ENCODE peak calls at places on chromosomes 2 and 18, in eight cellular contexts. H, B, D, M, K, S, A and N are unnamed samples.

GRCh38 chr2:86704482-86704971 is 15.6 kb upstream of the RMND5A start:
- DNase-seq in H (peak), B (peak), D (peak), M (peak), K (peak), S (peak), A (peak), N (no peak)

GRCh38 chr2:189217546-189217945 is 38.0 kb upstream of the COL5A2 start:
- DNase-seq in H (no peak), B (no peak), D (peak), M (no peak), K (no peak), S (no peak), A (no peak), N (no peak)

GRCh38 chr18:45910405-45911023 is 56.6 kb downstream of the EPG5 start:
- DNase-seq in H (peak), B (peak), D (peak), M (peak), K (peak), S (peak), A (peak), N (peak)

GRCh38 chr2:12587729-12588522 is 128.8 kb upstream of the TRIB2 start:
- DNase-seq in H (peak), B (peak), D (peak), M (no peak), K (no peak), S (peak), A (no peak), N (no peak)

GRCh38 chr2:166314022-166314759 is 61.6 kb downstream of the SCN9A start:
- DNase-seq in H (peak), B (peak), D (peak), M (no peak), K (no peak), S (peak), A (no peak), N (no peak)

GRCh38 chr2:107553534-107553933 is 273.2 kb upstream of the RGPD4 start:
- DNase-seq in H (no peak), B (no peak), D (peak), M (no peak), K (no peak), S (no peak), A (no peak), N (no peak)

GRCh38 chr2:134207589-134208209 is 46.2 kb upstream of the MGAT5 start:
- DNase-seq in H (peak), B (no peak), D (peak), M (peak), K (peak), S (no peak), A (peak), N (no peak)

GRCh38 chr18:25420091-25420490 is 68.1 kb upstream of the ZNF521 start:
- DNase-seq in H (no peak), B (no peak), D (no peak), M (no peak), K (no peak), S (no peak), A (no peak), N (no peak)

GRCh38 chr18:56423626-56424025 is 214.8 kb downstream of the TXNL1 start:
- DNase-seq in H (no peak), B (no peak), D (no peak), M (no peak), K (no peak), S (no peak), A (no peak), N (no peak)

GRCh38 chr2:239466046-239466754 is 65.4 kb upstream of the HDAC4 start:
- DNase-seq in H (no peak), B (no peak), D (no peak), M (no peak), K (peak), S (no peak), A (peak), N (no peak)

GRCh38 chr2:152925540-152926448 is 207.4 kb downstream of the ARL6IP6 start:
- DNase-seq in H (peak), B (no peak), D (peak), M (peak), K (peak), S (no peak), A (peak), N (peak)

GRCh38 chr2:217593732-217594131 is 409.1 kb downstream of the TNS1 start:
- DNase-seq in H (no peak), B (no peak), D (no peak), M (no peak), K (no peak), S (peak), A (no peak), N (no peak)

GRCh38 chr2:178211943-178212342 is 17.6 kb downstream of the OSBPL6 start:
- DNase-seq in H (no peak), B (no peak), D (no peak), M (no peak), K (no peak), S (no peak), A (no peak), N (no peak)

GRCh38 chr2:133235959-133236358 is 332.3 kb downstream of the NCKAP5 start:
- DNase-seq in H (no peak), B (peak), D (no peak), M (no peak), K (no peak), S (no peak), A (no peak), N (no peak)

GRCh38 chr18:35029103-35029502 is 12.1 kb upstream of the MAPRE2 start:
- DNase-seq in H (no peak), B (peak), D (peak), M (no peak), K (no peak), S (no peak), A (no peak), N (no peak)

GRCh38 chr2:200455958-200456421 is 53.9 kb downstream of the KCTD18 start:
- DNase-seq in H (no peak), B (no peak), D (peak), M (no peak), K (no peak), S (no peak), A (no peak), N (no peak)

GRCh38 chr2:220043993-220044335 is 416.5 kb downstream of the SLC4A3 start:
- DNase-seq in H (no peak), B (no peak), D (no peak), M (no peak), K (no peak), S (peak), A (no peak), N (no peak)

GRCh38 chr2:48624696-48625095 is 7.0 kb downstream of the GTF2A1L start:
- DNase-seq in H (no peak), B (no peak), D (no peak), M (no peak), K (no peak), S (no peak), A (no peak), N (no peak)

GRCh38 chr18:24465491-24465890 is 5.1 kb downstream of the HRH4 start:
- DNase-seq in H (no peak), B (no peak), D (no peak), M (no peak), K (no peak), S (no peak), A (no peak), N (no peak)

GRCh38 chr2:150584081-150584480 is 96.6 kb upstream of the RND3 start:
- DNase-seq in H (no peak), B (no peak), D (no peak), M (no peak), K (no peak), S (no peak), A (no peak), N (no peak)

GRCh38 chr18:23158884-23159820 is 23.9 kb downstream of the CABLES1 start:
- DNase-seq in H (no peak), B (no peak), D (no peak), M (no peak), K (no peak), S (no peak), A (no peak), N (no peak)

GRCh38 chr2:227474406-227474805 is 2.5 kb downstream of the AGFG1 start:
- DNase-seq in H (no peak), B (no peak), D (no peak), M (no peak), K (no peak), S (no peak), A (no peak), N (no peak)

GRCh38 chr2:234747833-234748559 is 203.8 kb upstream of the SH3BP4 start:
- DNase-seq in H (no peak), B (no peak), D (peak), M (no peak), K (no peak), S (no peak), A (no peak), N (no peak)

GRCh38 chr2:234747032-234747431 is 204.8 kb upstream of the SH3BP4 start:
- DNase-seq in H (no peak), B (no peak), D (peak), M (no peak), K (no peak), S (no peak), A (no peak), N (no peak)

GRCh38 chr2:234741976-234742375 is 209.8 kb upstream of the SH3BP4 start:
- DNase-seq in H (no peak), B (no peak), D (peak), M (no peak), K (no peak), S (no peak), A (no peak), N (no peak)

GRCh38 chr2:234745347-234745746 is 206.5 kb upstream of the SH3BP4 start:
- DNase-seq in H (no peak), B (no peak), D (no peak), M (no peak), K (no peak), S (no peak), A (no peak), N (no peak)
- TF ChIP-seq CTCF in H (no peak), B (no peak), D (peak), M (peak), K (no peak), S (peak), A (no peak), N (peak)

GRCh38 chr2:218980800-218981389 is 4.1 kb downstream of the FEV start:
- DNase-seq in H (no peak), B (no peak), D (no peak), M (no peak), K (peak), S (no peak), A (no peak), N (no peak)
- TF ChIP-seq CTCF in H (no peak), B (peak), D (no peak), M (no peak), K (no peak), S (no peak), A (no peak), N (no peak)

DNA sequence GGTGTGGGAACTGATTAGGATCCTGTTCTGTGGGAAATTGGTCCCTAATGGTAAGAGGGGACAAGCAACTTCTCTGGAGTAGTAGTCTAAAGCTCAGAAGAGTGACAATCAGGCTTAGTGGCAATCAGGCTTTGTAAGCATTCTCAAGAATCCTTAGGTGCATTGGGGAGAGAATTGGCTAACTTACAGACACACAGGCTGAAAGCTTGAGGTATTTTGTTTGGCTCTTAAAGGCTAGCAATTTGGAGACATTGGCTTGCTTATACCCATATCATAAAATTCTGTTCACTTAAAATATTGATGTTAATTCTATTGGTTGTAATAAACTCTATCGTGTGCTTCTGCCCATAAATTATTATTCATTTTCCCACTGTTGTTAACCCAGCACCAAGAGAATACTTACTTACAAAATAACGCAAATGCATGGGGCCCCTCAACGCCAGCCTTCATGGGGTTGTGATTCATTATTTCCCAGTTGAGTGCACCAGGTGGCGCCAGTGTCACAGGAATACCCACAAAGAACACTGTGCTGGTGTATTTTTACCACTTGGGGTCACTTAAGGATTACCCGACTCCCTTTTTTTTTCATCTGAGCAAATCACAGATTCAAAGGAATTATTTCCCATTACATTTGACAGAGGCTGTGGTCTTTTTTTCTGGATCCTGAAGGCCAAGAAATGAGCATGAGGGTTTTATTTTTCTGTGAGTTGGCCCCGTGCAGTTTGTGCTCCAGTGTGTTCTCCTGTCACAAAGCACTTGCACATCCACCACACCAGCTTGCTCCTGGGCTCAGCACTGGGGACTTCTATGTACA is 45.5 kb downstream of the DDX1 start:
- DNase-seq in H (peak), B (peak), D (peak), M (peak), K (peak), S (peak), A (peak), N (peak)
- TF ChIP-seq CTCF in H (peak), B (peak), D (peak), M (peak), K (peak), S (peak), A (peak), N (peak)

DNA sequence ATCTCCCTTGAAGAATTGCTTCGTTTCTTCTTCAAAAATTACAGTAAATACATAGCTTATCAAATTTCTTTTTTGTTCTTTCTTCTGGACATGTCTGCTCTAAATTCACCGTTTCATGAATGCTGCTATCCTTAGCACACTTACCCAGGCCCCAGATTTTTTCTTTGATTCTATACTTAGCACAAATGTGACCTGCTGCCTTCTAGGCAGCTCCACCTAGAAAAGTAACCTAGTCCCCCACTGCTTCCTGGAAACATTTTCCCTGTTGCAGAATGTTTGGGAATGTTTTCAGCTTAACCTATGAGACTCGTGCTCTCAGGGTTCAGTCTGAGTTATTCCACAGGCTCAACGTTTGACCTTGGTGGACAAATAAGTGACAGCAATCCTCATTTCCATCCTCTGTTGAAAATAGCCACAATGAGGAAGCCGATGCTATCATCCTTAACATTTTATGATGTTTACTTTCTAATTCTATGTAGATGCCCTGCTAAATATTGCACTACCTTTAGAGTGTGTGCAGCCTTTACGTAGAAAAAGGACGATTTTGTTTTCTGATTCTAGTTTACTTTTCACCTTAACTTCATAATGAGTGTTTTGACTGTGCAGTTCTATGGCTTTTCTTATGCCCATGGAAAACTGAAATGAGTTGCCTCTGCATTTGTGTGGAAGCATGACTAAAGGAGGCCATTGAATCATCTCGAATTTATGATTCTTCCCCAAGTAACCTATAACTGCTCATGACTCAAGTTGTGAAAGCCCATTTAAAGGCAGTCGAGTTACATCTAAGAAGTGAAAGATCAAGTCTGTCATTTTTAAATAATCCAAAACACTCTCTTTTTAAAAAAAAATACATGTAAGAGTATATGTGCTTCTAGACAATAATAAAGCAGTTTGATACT is 47.7 kb downstream of the TMEM182 start:
- DNase-seq in H (no peak), B (no peak), D (no peak), M (no peak), K (no peak), S (no peak), A (no peak), N (no peak)
- TF ChIP-seq CTCF in H (no peak), B (no peak), D (no peak), M (no peak), K (no peak), S (no peak), A (no peak), N (no peak)

DNA sequence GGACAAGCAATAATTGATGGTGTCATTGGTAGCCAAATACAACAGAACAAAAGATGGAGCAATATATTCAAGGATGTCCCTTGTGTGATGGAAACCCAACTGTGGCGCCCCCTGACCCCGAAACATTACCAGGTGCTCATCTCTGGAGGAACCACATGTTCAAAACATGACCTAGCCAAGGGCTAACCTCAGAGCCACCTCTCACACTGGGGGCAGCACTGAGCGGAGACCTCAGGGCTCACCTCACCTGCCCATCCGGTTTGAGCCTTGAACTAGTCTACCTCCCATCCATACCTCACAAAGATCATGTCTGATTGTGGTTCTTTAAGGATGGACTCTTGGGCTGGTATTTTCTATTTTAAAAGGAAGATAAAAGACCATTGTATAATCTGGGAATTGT is 314.4 kb upstream of the CDH7 start:
- DNase-seq in H (no peak), B (no peak), D (no peak), M (no peak), K (no peak), S (no peak), A (no peak), N (no peak)
- TF ChIP-seq CTCF in H (no peak), B (no peak), D (no peak), M (no peak), K (no peak), S (no peak), A (no peak), N (no peak)

DNA sequence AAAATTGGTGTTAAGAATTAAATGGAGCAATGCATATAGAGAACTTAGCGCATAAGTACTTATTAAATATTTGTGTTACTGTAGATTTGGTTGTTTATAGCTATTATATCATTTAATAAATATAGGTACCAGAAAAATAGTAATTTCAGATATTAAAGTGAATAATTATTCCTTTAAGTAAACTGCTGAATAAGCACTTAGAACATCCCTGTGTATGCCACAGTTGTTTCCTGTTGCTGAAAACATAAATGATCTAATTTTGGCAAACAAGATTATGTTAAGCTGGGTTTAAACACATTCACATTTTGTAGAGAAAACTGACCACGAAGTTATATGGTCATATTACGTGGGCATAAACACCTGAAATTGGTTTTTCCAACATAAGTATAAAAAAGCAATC is 388.0 kb upstream of the ZNF804A start:
- DNase-seq in H (no peak), B (no peak), D (no peak), M (no peak), K (no peak), S (no peak), A (no peak), N (no peak)
- TF ChIP-seq CTCF in H (no peak), B (no peak), D (no peak), M (no peak), K (no peak), S (no peak), A (no peak), N (no peak)

DNA sequence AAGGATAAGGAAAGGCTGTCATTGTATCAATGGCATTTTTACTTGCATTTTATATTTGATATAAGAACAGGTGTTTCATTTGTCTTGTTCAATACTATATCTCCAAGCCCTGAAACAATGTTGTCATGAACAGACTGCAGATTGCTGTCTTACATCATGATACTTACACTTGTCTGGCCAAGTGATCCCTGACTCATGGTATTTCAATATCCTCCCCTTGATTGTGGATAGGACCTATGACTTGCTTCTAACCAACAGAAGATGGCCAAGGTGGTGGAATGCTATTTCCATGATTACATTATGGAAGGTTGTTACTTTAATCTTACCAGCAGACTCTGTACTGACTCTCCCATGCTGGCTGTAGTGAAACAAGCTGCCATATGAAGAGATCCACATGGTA is 471.1 kb downstream of the CCDC85A start:
- DNase-seq in H (no peak), B (no peak), D (no peak), M (no peak), K (no peak), S (no peak), A (no peak), N (no peak)
- TF ChIP-seq CTCF in H (no peak), B (no peak), D (no peak), M (no peak), K (no peak), S (no peak), A (no peak), N (no peak)

GRCh38 chr2:33033524-33034150 is 86.9 kb downstream of the LTBP1 start:
- DNase-seq in H (no peak), B (peak), D (peak), M (peak), K (no peak), S (no peak), A (no peak), N (no peak)
- TF ChIP-seq CTCF in H (peak), B (peak), D (peak), M (peak), K (peak), S (peak), A (peak), N (no peak)

GRCh38 chr18:1294229-1294628 is 389.6 kb downstream of the ADCYAP1 start:
- DNase-seq in H (no peak), B (no peak), D (no peak), M (no peak), K (no peak), S (no peak), A (no peak), N (no peak)

GRCh38 chr18:1292167-1292566 is 387.5 kb downstream of the ADCYAP1 start:
- DNase-seq in H (no peak), B (no peak), D (no peak), M (no peak), K (no peak), S (no peak), A (no peak), N (no peak)

DNA sequence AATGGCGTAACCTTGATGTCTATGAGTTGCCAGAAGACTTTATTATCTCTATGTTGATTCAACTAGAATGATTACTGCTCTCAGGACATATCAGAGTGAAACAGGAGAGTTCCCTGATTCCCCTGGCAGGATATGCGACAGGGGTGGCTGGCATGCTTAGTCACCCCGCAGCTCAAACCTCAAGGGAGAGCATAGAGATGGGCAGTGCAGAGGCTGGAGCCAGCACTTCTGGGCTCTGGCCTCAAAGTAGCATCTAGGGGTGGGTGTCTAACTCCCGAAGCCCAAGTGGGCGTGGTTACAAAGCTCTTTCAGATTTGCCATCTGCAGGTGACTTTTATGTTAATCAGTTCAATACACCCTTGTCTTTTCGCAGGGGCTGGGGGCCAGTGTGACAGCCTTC is 391.6 kb downstream of the ADCYAP1 start:
- DNase-seq in H (no peak), B (no peak), D (no peak), M (no peak), K (no peak), S (no peak), A (no peak), N (no peak)
- TF ChIP-seq CTCF in H (no peak), B (no peak), D (no peak), M (no peak), K (no peak), S (no peak), A (no peak), N (no peak)